ENCODE peak calls at places on chromosomes 3 and 15, in nine cellular contexts. D is fibroblast of the aortic adventitia, I is heart right ventricle, R is endothelial cell, U is IMR-90, P is heart left ventricle, C is Panc1, S is GM23338, Z is AG10803. J is an unnamed sample.

GRCh38 chr3:56137406-56137805 is 330.9 kb downstream of the ERC2 start:
- DNase-seq in D (peak), R (no peak), I (no peak), Z (no peak), P (no peak), C (no peak), S (no peak), U (no peak), J (no peak)

GRCh38 chr3:48088056-48088748 is 72.0 kb upstream of the MAP4 start:
- DNase-seq in I (peak), S (peak), C (no peak), D (no peak), R (no peak), P (peak), U (no peak), Z (peak), J (no peak)

GRCh38 chr15:57640935-57641682 is 49.4 kb downstream of the MYZAP start:
- DNase-seq in Z (peak), R (peak), U (peak), C (no peak), S (peak), D (peak), I (no peak), P (no peak), J (no peak)

GRCh38 chr15:100030586-100031249 is 297.5 kb upstream of the LYSMD4 start:
- DNase-seq in R (no peak), I (no peak), U (peak), S (no peak), D (no peak), Z (peak), C (no peak), P (no peak), J (no peak)

GRCh38 chr3:144816366-144816765 is 844.7 kb downstream of the DIPK2A start:
- DNase-seq in I (no peak), R (no peak), U (no peak), S (no peak), C (no peak), D (no peak), P (no peak), Z (no peak), J (no peak)

GRCh38 chr3:9351709-9352126 is 11.1 kb upstream of the THUMPD3 start:
- DNase-seq in P (no peak), S (peak), Z (no peak), U (no peak), R (no peak), I (no peak), D (no peak), C (no peak), J (no peak)

GRCh38 chr3:101184111-101184510 is 136.3 kb downstream of the IMPG2 start:
- DNase-seq in P (no peak), Z (peak), I (no peak), S (no peak), U (no peak), C (no peak), D (no peak), R (no peak), J (no peak)

GRCh38 chr3:72260590-72260914 is 475.6 kb upstream of the PROK2 start:
- DNase-seq in I (no peak), P (no peak), Z (no peak), S (no peak), C (no peak), R (no peak), U (no peak), D (no peak), J (no peak)

GRCh38 chr15:57272770-57273357 is 103.4 kb upstream of the CGNL1 start:
- DNase-seq in I (no peak), U (no peak), C (no peak), P (no peak), Z (no peak), D (no peak), S (no peak), R (no peak), J (no peak)

GRCh38 chr15:78838480-78838879 is 27.2 kb upstream of the ADAMTS7 start:
- DNase-seq in U (peak), P (no peak), R (no peak), I (no peak), Z (peak), C (no peak), S (no peak), D (peak), J (no peak)

GRCh38 chr3:143654906-143655305 is 193.4 kb downstream of the SLC9A9 start:
- DNase-seq in I (no peak), P (no peak), C (no peak), Z (peak), S (no peak), R (no peak), U (no peak), D (no peak), J (no peak)

GRCh38 chr15:55389276-55389631 is 18.9 kb downstream of the CCPG1 start:
- DNase-seq in C (peak), S (no peak), P (no peak), D (no peak), Z (peak), I (no peak), R (no peak), U (peak), J (no peak)

GRCh38 chr15:60804986-60805949 is 326.3 kb upstream of the ICE2 start:
- DNase-seq in D (peak), C (no peak), P (peak), I (peak), Z (peak), U (peak), S (peak), R (peak), J (no peak)

GRCh38 chr3:67077656-67078055 is 79.5 kb downstream of the KBTBD8 start:
- DNase-seq in D (peak), Z (peak), I (no peak), C (no peak), S (no peak), U (peak), P (no peak), R (no peak), J (no peak)

GRCh38 chr15:48031466-48031865 is 89.3 kb upstream of the SLC24A5 start:
- DNase-seq in S (no peak), C (no peak), I (no peak), D (no peak), P (no peak), R (no peak), Z (no peak), U (no peak), J (no peak)

GRCh38 chr3:127356381-127356780 is 68.5 kb upstream of the PRR20G start:
- DNase-seq in D (no peak), U (no peak), P (no peak), Z (no peak), S (no peak), I (no peak), R (no peak), C (no peak), J (no peak)

GRCh38 chr3:41141431-41142164 is 57.7 kb upstream of the CTNNB1 start:
- DNase-seq in U (no peak), D (no peak), P (no peak), I (no peak), Z (no peak), C (no peak), R (no peak), S (peak), J (no peak)

GRCh38 chr3:196694941-196695848 is 16.9 kb downstream of the CEP19 start:
- DNase-seq in Z (no peak), S (no peak), U (no peak), D (no peak), P (no peak), I (no peak), C (no peak), R (no peak), J (no peak)

DNA sequence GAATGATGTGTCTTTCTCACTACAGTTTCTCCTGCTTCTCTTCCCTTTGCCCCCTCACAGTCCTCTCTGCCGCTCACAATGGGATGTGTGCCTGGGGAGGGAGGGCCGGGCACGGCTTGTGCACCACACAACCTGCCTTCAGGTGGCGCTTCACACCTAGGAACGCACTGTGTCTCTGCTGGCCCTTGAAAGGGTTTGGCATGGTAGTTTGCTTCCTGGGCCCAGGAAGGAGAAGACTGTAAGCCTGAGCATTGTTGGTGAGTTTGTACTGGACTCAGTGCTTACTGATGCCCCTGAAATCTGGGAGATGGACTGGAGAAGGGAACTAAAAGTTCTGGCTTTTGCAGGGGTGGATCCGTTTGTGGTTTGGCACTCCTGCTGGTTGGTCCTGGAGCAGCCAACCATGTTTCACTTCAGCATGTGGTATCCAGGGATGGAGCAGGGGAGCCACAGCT is 9.2 kb downstream of the ALPK3 start:
- DNase-seq in Z (peak), I (no peak), U (no peak), S (peak), P (peak), D (peak), C (no peak), R (peak), J (no peak)
- TF ChIP-seq CTCF in Z (no peak), I (no peak), U (no peak), S (peak), P (peak), D (peak), C (peak), R (peak), J (peak)

DNA sequence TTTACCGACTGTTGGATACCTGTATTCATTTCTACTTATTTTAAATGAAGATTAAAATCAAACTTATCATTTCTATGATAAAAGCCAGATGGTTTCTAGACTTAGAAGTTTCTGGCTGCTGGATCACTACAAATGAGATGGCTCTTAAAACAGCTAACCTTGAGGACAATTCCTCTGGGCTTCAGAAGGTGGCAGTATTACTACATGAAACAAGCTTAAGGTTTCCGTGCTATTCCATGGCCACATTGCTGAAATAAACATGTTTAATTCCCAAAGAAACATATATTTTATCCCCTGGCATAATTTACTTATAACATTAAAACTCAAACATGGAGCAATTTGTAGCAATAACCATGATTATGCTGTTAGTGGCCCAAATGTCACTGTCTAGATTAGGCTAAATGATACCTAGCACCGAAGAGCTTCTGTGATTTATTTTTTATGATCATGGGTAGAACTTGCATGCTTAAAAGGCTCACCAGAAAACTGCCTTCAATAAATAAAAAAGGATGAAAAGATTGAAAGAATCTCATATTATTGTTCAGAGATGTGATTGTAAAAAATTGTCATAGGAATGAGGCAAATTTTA is 204.0 kb upstream of the NANOGP8 start:
- DNase-seq in D (peak), S (peak), I (peak), C (no peak), Z (peak), U (peak), P (no peak), R (peak), J (peak)
- TF ChIP-seq CTCF in D (peak), S (peak), I (peak), C (peak), Z (peak), U (peak), P (peak), R (peak), J (peak)

DNA sequence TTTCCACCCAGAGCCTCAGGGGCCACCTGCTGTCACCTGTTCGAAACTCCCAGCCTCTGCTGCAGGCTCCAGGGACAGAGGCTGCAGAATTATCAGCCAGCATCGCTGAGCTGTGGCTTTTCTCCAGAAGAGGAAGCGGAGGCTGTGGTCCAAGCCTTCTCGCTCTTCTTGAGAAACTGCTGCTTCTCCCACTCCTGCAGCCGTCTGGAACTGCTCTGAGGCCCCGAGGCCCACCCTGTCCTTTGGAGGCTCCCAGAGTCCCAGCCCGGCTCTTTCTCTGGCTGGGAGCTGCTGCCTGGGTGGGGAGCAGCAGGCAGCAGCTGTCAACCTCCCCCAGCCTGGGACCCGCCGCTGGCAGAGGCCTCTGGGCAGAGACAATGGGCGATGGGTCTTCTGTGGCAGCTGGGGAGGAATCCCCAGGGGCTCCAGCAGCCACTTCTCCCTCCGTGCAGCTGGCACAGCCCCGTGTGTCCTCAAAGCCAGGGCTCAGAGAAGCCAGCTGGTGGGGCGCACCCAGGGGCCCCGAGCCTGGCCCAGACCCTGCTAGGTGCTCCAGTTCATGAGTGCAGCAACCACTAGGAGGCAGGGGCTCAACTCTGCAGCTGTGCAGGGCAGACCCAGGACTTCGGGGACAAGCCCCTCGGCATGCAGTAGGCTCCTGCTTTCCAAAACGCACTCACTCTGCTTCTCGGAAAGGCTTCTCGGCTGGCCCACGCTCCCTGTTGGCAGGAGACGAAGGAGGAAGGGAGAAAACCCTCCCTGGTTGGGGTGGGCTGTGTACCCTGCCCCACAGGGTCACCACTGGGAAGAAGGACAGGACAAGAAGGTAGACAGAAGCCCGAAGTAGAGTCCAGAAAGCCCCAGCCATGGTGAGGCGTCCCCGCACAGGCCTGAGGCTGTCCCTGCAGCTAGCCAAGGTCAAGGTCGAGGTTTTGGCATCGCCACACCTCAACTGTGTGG is 49.9 kb upstream of the FURIN start:
- DNase-seq in D (peak), S (peak), R (no peak), I (no peak), Z (no peak), P (peak), U (no peak), C (no peak), J (no peak)
- TF ChIP-seq CTCF in D (peak), S (peak), R (peak), I (no peak), Z (no peak), P (no peak), U (no peak), C (no peak), J (peak)

GRCh38 chr15:39474657-39475056 is 106.2 kb upstream of the THBS1 start:
- DNase-seq in C (no peak), I (no peak), D (no peak), U (no peak), Z (no peak), R (no peak), S (no peak), P (no peak), J (no peak)
- TF ChIP-seq CTCF in C (no peak), I (no peak), D (no peak), U (no peak), Z (no peak), R (no peak), S (no peak), P (no peak), J (no peak)

GRCh38 chr3:10835406-10835805 is 19.4 kb downstream of the SLC6A11 start:
- DNase-seq in Z (no peak), S (peak), R (no peak), I (no peak), C (no peak), D (no peak), P (no peak), U (no peak), J (no peak)
- TF ChIP-seq CTCF in Z (no peak), S (peak), R (no peak), I (no peak), C (no peak), D (no peak), P (no peak), U (no peak), J (no peak)

GRCh38 chr3:183253961-183254815 is 1.1 kb downstream of the B3GNT5 start:
- DNase-seq in I (peak), C (no peak), D (no peak), R (peak), P (peak), S (peak), U (peak), Z (no peak), J (no peak)
- TF ChIP-seq CTCF in I (no peak), C (peak), D (peak), R (no peak), P (peak), S (no peak), U (no peak), Z (no peak), J (no peak)

DNA sequence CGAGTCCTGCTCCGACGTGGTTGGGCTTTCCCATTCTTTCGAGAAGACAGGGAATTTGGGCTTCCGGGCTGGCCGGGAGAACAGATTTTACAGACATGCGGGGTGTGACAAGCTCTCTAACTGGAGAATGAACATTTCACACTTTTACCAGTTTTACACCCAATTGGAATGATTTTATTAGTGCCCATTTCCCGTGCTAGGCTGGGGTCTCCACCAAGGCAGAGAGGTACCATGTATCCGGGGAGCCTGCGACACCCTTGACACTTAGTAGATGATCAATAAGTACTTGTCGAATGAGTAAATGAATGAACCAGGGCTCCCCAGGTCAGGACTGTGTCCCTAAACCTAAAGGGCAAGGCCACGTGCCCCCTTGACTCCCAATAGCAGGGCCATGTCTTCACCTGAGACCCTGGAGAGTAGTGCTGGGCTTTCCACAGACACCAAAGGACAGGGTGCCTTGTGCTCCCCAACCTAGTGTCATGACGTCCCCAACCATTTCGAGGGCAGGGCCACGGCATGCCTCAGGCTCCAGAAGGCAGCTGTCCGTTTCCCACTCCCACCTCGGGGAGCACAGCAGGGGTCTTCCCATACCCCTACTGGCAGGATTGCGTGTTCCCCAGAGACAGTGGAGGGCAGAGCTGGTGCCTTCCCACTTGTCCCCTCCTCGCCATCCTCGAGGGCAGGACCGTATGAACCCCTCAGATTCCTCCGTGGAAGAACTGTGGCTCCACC is 680 bp upstream of the MYD88 start:
- DNase-seq in I (no peak), S (peak), C (no peak), R (peak), U (no peak), D (no peak), Z (no peak), P (no peak), J (no peak)
- TF ChIP-seq CTCF in I (no peak), S (peak), C (no peak), R (no peak), U (no peak), D (no peak), Z (peak), P (no peak), J (no peak)

GRCh38 chr3:186461141-186461540 is 83.0 kb downstream of the CRYGS start:
- DNase-seq in U (peak), R (no peak), I (no peak), D (peak), Z (peak), S (no peak), P (no peak), C (no peak), J (peak)
- TF ChIP-seq CTCF in U (no peak), R (no peak), I (no peak), D (no peak), Z (no peak), S (no peak), P (no peak), C (no peak), J (no peak)